ENCODE peak calls at places on chromosome 11, in four cellular contexts. Q is K562, W is HepG2, B is HCT116. F is an unnamed sample.

GRCh38 chr11:83424376-83425136 is 138.4 kb upstream of the CCDC90B start:
- DNase-seq in W (no peak), B (no peak), Q (no peak), F (no peak)

GRCh38 chr11:31943056-31943780 is 132.1 kb upstream of the PAX6 start:
- DNase-seq in W (no peak), Q (no peak), B (no peak), F (no peak)

GRCh38 chr11:65663634-65664200 is 1.0 kb upstream of the RELA start:
- DNase-seq in Q (peak), B (no peak), W (no peak), F (no peak)

GRCh38 chr11:26191193-26191592 is 140.7 kb upstream of the ANO3 start:
- DNase-seq in Q (no peak), W (no peak), B (no peak), F (no peak)

GRCh38 chr11:61254403-61255025 is 13.5 kb downstream of the PGA5 start:
- DNase-seq in W (peak), Q (peak), B (peak), F (peak)

GRCh38 chr11:119681537-119681936 is 47.5 kb downstream of the NECTIN1 start:
- DNase-seq in W (no peak), Q (no peak), B (no peak), F (no peak)

GRCh38 chr11:75924966-75925784 is 110.2 kb downstream of the UVRAG start:
- DNase-seq in B (no peak), W (no peak), Q (no peak), F (no peak)

GRCh38 chr11:93784935-93785360 is 866 bp downstream of the MED17 start:
- DNase-seq in Q (no peak), W (no peak), B (peak), F (no peak)

GRCh38 chr11:67732045-67732787 is 57.8 kb upstream of the ALDH3B2 start:
- DNase-seq in B (peak), Q (peak), W (no peak), F (peak)

GRCh38 chr11:74460481-74461154 is 6.7 kb downstream of the KCNE3 start:
- DNase-seq in W (no peak), B (no peak), Q (peak), F (no peak)

GRCh38 chr11:86483591-86484163 is 109.0 kb downstream of the CCDC81 start:
- DNase-seq in B (no peak), Q (no peak), W (no peak), F (no peak)

GRCh38 chr11:105000797-105001196 is 22.2 kb downstream of the CASP5 start:
- DNase-seq in B (peak), Q (peak), W (no peak), F (peak)

GRCh38 chr11:78213526-78214330 is 25.0 kb downstream of the USP35 start:
- DNase-seq in Q (no peak), W (no peak), B (no peak), F (no peak)

GRCh38 chr11:4932751-4933150 is 8.6 kb upstream of the OR51G1 start:
- DNase-seq in B (no peak), Q (no peak), W (no peak), F (no peak)

GRCh38 chr11:110472858-110473257 is 43.1 kb downstream of the FDX1 start:
- DNase-seq in W (no peak), Q (no peak), B (no peak), F (no peak)

GRCh38 chr11:10898003-10898762 is 40.3 kb upstream of the ZBED5 start:
- DNase-seq in W (no peak), B (no peak), Q (no peak), F (no peak)

GRCh38 chr11:64918056-64918455 is 1.0 kb upstream of the ATG2A start:
- DNase-seq in B (no peak), W (peak), Q (no peak), F (no peak)

GRCh38 chr11:9002920-9003572 is 755 bp downstream of the NRIP3 start:
- DNase-seq in W (no peak), Q (no peak), B (no peak), F (no peak)
- H3K4me3 ChIP-seq in W (peak), Q (peak), B (no peak), F (peak)

GRCh38 chr11:118631510-118631909 is 24.1 kb downstream of the PHLDB1 start:
- DNase-seq in B (no peak), Q (no peak), W (no peak), F (no peak)
- TF ChIP-seq TCF7L2 in B (no peak), Q (no peak), W (no peak), F (no peak)

GRCh38 chr11:35359321-35360058 is 59.9 kb downstream of the SLC1A2 start:
- DNase-seq in Q (no peak), W (peak), B (no peak), F (no peak)
- TF ChIP-seq CTCF in Q (no peak), W (no peak), B (no peak), F (no peak)

GRCh38 chr11:77140231-77140959 is 12.3 kb downstream of the MYO7A start:
- DNase-seq in B (no peak), W (no peak), Q (no peak), F (no peak)
- H3K4me3 ChIP-seq in B (no peak), W (no peak), Q (no peak), F (no peak)

GRCh38 chr11:91639359-91639758 is 585.3 kb upstream of the FAT3 start:
- DNase-seq in W (no peak), Q (no peak), B (no peak), F (no peak)
- TF ChIP-seq TCF7L2 in W (no peak), Q (no peak), B (no peak), F (no peak)

GRCh38 chr11:85180528-85180927 is 446.6 kb downstream of the DLG2 start:
- DNase-seq in B (no peak), W (no peak), Q (no peak), F (no peak)

GRCh38 chr11:85187992-85188391 is 439.2 kb downstream of the DLG2 start:
- DNase-seq in Q (no peak), W (peak), B (no peak), F (no peak)

DNA sequence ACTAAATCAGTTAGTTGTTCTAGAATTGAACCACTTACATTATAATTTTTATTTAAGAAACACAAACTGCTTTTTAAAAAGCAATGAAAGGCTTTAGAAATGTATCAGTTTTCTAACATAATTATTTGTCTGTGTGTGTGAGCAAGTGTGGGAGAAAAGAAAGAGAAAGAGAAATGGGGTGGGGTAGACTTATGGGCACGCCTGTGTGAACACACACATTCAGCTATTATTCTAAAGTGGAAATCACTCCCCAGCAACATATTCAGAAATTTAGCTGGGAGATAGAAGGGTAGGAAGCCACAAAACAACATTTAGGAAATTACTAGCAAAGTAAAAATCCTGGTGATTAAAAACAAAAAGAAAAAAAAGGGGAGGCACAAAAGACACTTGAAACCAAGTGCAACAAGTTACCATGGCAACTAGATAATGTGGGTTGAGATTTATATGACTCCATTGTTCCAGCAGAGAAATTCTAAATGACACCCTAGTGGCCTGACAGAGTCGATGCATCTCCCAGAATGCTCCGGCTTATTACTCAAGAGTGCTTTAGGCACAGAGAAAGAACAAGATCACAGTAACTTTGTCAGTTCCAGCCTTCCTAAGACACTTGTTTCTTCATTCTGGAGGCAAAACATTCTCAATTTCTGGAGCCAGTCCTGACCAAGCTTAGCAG is 444.6 kb downstream of the DLG2 start:
- DNase-seq in Q (peak), B (peak), W (peak), F (no peak)
- TF ChIP-seq CTCF in Q (no peak), B (peak), W (no peak), F (peak)

GRCh38 chr11:70365536-70365912 is 32.8 kb upstream of the CTTN start:
- DNase-seq in Q (no peak), W (no peak), B (no peak), F (no peak)
- H3K4me3 ChIP-seq in Q (no peak), W (no peak), B (no peak), F (no peak)

GRCh38 chr11:72755794-72756285 is 3.6 kb upstream of the ARAP1 start:
- DNase-seq in B (no peak), Q (no peak), W (no peak), F (no peak)

GRCh38 chr11:72752088-72752914 is at the start of gene ARAP1:
- DNase-seq in Q (peak), B (peak), W (peak), F (peak)

GRCh38 chr11:72754149-72754543 is 1.9 kb upstream of the ARAP1 start:
- DNase-seq in B (no peak), W (no peak), Q (no peak), F (no peak)

GRCh38 chr11:72753341-72754148 is 1.3 kb upstream of the ARAP1 start:
- DNase-seq in W (peak), Q (no peak), B (no peak), F (no peak)

GRCh38 chr11:72754544-72755155 is 2.4 kb upstream of the ARAP1 start:
- DNase-seq in W (no peak), Q (no peak), B (no peak), F (no peak)
- TF ChIP-seq TCF7L2 in W (no peak), Q (no peak), B (no peak), F (no peak)

DNA sequence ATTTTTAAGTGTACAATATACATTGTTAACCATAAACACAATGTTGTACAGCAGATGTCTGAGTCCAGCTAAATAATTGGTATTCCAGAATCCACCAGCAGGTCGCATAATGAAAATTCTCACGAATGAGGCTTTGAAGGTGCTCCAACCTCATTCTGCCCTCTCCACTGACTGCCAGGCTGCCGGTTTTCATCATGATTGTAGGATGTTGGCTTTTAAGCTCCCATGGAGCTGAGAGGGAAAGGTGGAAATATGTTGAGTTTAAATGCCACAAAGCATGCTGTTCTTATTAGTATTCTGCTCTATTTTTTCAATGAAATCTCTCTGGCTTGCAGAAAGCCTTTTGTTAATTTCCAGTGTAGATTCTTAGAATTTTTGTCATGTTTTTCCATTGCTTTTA is 337.2 kb upstream of the DDI1 start:
- DNase-seq in Q (no peak), B (no peak), W (no peak), F (no peak)
- TF ChIP-seq CTCF in Q (no peak), B (no peak), W (no peak), F (no peak)